ENCODE peak calls at places on chromosomes 16 and 17, in four cellular contexts. I is NCI-H748 treated with DMSO at 0.1 percent for 48 hours, N is AG09309, B is amniotic stem cell. F is an unnamed sample.

GRCh38 chr17:6099492-6099891 is 29.3 kb downstream of the WSCD1 start:
- DNase-seq in N (no peak), I (no peak), B (no peak), F (no peak)

GRCh38 chr17:35746956-35747355 is 6.1 kb downstream of the GAS2L2 start:
- DNase-seq in N (no peak), I (no peak), B (no peak), F (no peak)

GRCh38 chr17:17379197-17379991 is 76.2 kb downstream of the NT5M start:
- DNase-seq in N (no peak), I (no peak), B (no peak), F (no peak)

GRCh38 chr16:56610609-56611111 is 2.3 kb downstream of the MT2A start:
- DNase-seq in I (no peak), N (peak; percentile 60), B (no peak), F (no peak)

GRCh38 chr17:56359518-56359917 is 206.2 kb downstream of the ANKFN1 start:
- DNase-seq in B (no peak), N (no peak), I (no peak), F (peak; percentile 22)

GRCh38 chr16:80463303-80463702 is 77.5 kb upstream of the DYNLRB2 start:
- DNase-seq in N (no peak), I (no peak), B (no peak), F (no peak)

GRCh38 chr16:31475949-31476304 is 4.0 kb downstream of the TGFB1I1 start:
- DNase-seq in N (no peak), B (no peak), I (no peak), F (no peak)

GRCh38 chr16:11082108-11082859 is 137.9 kb downstream of the CLEC16A start:
- DNase-seq in N (no peak), I (no peak), B (no peak), F (no peak)

GRCh38 chr16:5560084-5560483 is 462.5 kb upstream of the EEF2KMT start:
- DNase-seq in B (no peak), N (no peak), I (no peak), F (no peak)

GRCh38 chr16:88613911-88614817 is 24.2 kb upstream of the IL17C start:
- DNase-seq in I (no peak), B (no peak), N (no peak), F (no peak)

GRCh38 chr17:10735821-10736220 is 6.0 kb upstream of the TMEM220 start:
- DNase-seq in N (no peak), I (no peak), B (no peak), F (no peak)

GRCh38 chr17:61414141-61414935 is 14.7 kb downstream of the TBX2 start:
- DNase-seq in N (no peak), I (no peak), B (no peak), F (no peak)

GRCh38 chr16:166375-167116 is 768 bp downstream of the HBM start:
- DNase-seq in N (no peak), I (no peak), B (no peak), F (no peak)

GRCh38 chr17:29090746-29091395 is 47.9 kb downstream of the PIPOX start:
- DNase-seq in B (no peak), I (no peak), N (no peak), F (no peak)